ENCODE peak calls at places on chromosomes 1 and 21, in nine cellular contexts. I, X, S, F, O, A, T, C and M are unnamed samples.

GRCh38 chr1:189851806-189852367 is 625.8 kb downstream of the BRINP3 start:
- DNase-seq in C (no peak), I (no peak), F (no peak), A (no peak), X (no peak), S (no peak), T (no peak), O (no peak), M (no peak)

GRCh38 chr21:45592208-45592619 is 50.0 kb upstream of the SLC19A1 start:
- DNase-seq in C (no peak), O (no peak), S (no peak), F (no peak), I (peak), A (no peak), X (no peak), T (no peak), M (no peak)

GRCh38 chr1:164601399-164602141 is 42.6 kb downstream of the PBX1 start:
- DNase-seq in S (no peak), O (no peak), X (no peak), C (no peak), F (no peak), T (no peak), I (no peak), A (no peak), M (no peak)

GRCh38 chr1:24796524-24796923 is 51.3 kb downstream of the CLIC4 start:
- DNase-seq in F (no peak), I (no peak), S (no peak), X (no peak), O (no peak), A (no peak), C (no peak), T (no peak), M (no peak)

GRCh38 chr1:151620286-151620685 is 8.4 kb downstream of the SNX27 start:
- DNase-seq in T (no peak), S (no peak), F (no peak), X (no peak), A (no peak), C (peak), O (no peak), I (no peak), M (no peak)

GRCh38 chr1:182143825-182144661 is 82.5 kb upstream of the ZNF648 start:
- DNase-seq in O (peak), X (peak), S (no peak), F (peak), T (peak), I (no peak), C (peak), A (no peak), M (peak)

GRCh38 chr1:86616871-86617270 is 70.0 kb downstream of the CLCA4 start:
- DNase-seq in S (no peak), A (no peak), I (no peak), T (no peak), O (no peak), X (no peak), C (no peak), F (peak), M (no peak)

GRCh38 chr1:32925360-32926142 is 24.4 kb upstream of the TMEM54 start:
- DNase-seq in T (no peak), X (peak), O (no peak), C (peak), A (no peak), S (no peak), F (no peak), I (no peak), M (no peak)

GRCh38 chr1:9606948-9607347 is 18.2 kb downstream of the TMEM201 start:
- DNase-seq in X (no peak), S (no peak), T (no peak), O (no peak), C (no peak), I (no peak), A (no peak), F (no peak), M (no peak)

GRCh38 chr1:208977861-208978260 is 605.7 kb upstream of the CAMK1G start:
- DNase-seq in O (no peak), X (no peak), C (peak), T (no peak), F (no peak), I (no peak), S (no peak), A (no peak), M (no peak)

GRCh38 chr1:224217655-224218615 is 34.9 kb downstream of the DEGS1 start:
- DNase-seq in T (no peak), O (no peak), I (no peak), S (no peak), F (peak), A (no peak), X (no peak), C (no peak), M (no peak)

GRCh38 chr1:35390600-35391494 is 122.3 kb downstream of the ZMYM4 start:
- DNase-seq in A (no peak), T (no peak), C (peak), I (no peak), X (no peak), S (no peak), O (no peak), F (no peak), M (no peak)

GRCh38 chr1:241836944-241837343 is 11.1 kb upstream of the EXO1 start:
- DNase-seq in C (no peak), X (no peak), I (no peak), F (no peak), T (no peak), A (no peak), O (no peak), S (no peak), M (no peak)

GRCh38 chr1:145720556-145720877 is 1.2 kb downstream of the CD160 start:
- DNase-seq in O (no peak), A (no peak), S (no peak), F (no peak), X (no peak), C (peak), I (no peak), T (no peak), M (no peak)

GRCh38 chr21:46056450-46056903 is 41.4 kb upstream of the COL6A2 start:
- DNase-seq in C (peak), S (no peak), O (no peak), I (no peak), X (no peak), A (no peak), T (peak), F (no peak), M (no peak)

GRCh38 chr1:246324711-246325110 is 182.4 kb downstream of the SMYD3 start:
- DNase-seq in F (no peak), A (no peak), C (peak), X (peak), O (no peak), T (no peak), S (no peak), I (no peak), M (no peak)

GRCh38 chr21:19713324-19713723 is 1284.9 kb upstream of the NCAM2 start:
- DNase-seq in S (no peak), A (no peak), T (no peak), C (no peak), F (no peak), X (no peak), I (no peak), O (no peak), M (no peak)

GRCh38 chr1:99685516-99686180 is 39.7 kb downstream of the PALMD start:
- DNase-seq in A (peak), T (peak), O (peak), I (peak), X (peak), C (peak), F (no peak), S (peak), M (no peak)

GRCh38 chr21:46146856-46147255 is 8.5 kb downstream of the FTCD start:
- DNase-seq in T (no peak), O (no peak), S (no peak), I (no peak), A (no peak), F (no peak), X (no peak), C (no peak), M (no peak)

GRCh38 chr1:209207126-209207700 is 376.3 kb upstream of the CAMK1G start:
- DNase-seq in A (no peak), S (no peak), C (no peak), T (no peak), X (no peak), O (no peak), F (no peak), I (no peak), M (no peak)

GRCh38 chr1:32791881-32792280 is 25.3 kb downstream of the YARS1 start:
- DNase-seq in S (no peak), I (no peak), F (no peak), T (no peak), O (no peak), A (no peak), C (peak), X (no peak), M (no peak)

GRCh38 chr21:44618909-44619308 is 7.0 kb downstream of the KRTAP10-8 start:
- DNase-seq in A (no peak), S (no peak), X (no peak), I (peak), C (no peak), O (no peak), T (peak), F (no peak), M (no peak)

GRCh38 chr1:33825506-33825905 is 38.4 kb upstream of the HMGB4 start:
- DNase-seq in I (no peak), X (no peak), O (no peak), T (no peak), A (no peak), F (no peak), C (no peak), S (no peak), M (no peak)

GRCh38 chr1:153705484-153705883 is 22.4 kb upstream of the INTS3 start:
- DNase-seq in I (no peak), S (no peak), X (no peak), T (no peak), F (no peak), O (no peak), C (no peak), A (no peak), M (no peak)

GRCh38 chr1:107831921-107832320 is 133.1 kb downstream of the VAV3 start:
- DNase-seq in C (no peak), T (no peak), A (no peak), I (no peak), S (no peak), X (no peak), O (no peak), F (no peak), M (no peak)

GRCh38 chr1:231665046-231665445 is 38.5 kb downstream of the DISC1 start:
- DNase-seq in A (no peak), T (no peak), O (no peak), I (no peak), F (no peak), S (no peak), C (no peak), X (no peak), M (no peak)

GRCh38 chr1:38581396-38581795 is 278.2 kb downstream of the RRAGC start:
- DNase-seq in X (no peak), S (no peak), T (no peak), F (no peak), I (no peak), O (no peak), A (no peak), C (no peak), M (no peak)

GRCh38 chr1:47776554-47777156 is 220.5 kb downstream of the TRABD2B start:
- DNase-seq in C (no peak), A (no peak), O (no peak), F (no peak), S (peak), T (no peak), X (peak), I (no peak), M (no peak)

GRCh38 chr1:117161887-117162286 is 40.3 kb upstream of the TRIM45 start:
- DNase-seq in I (no peak), A (no peak), C (no peak), O (no peak), F (no peak), S (no peak), T (no peak), X (no peak), M (no peak)

GRCh38 chr1:235056937-235057336 is 71.7 kb downstream of the TOMM20 start:
- DNase-seq in S (no peak), A (no peak), T (no peak), F (no peak), C (no peak), O (no peak), I (no peak), X (no peak), M (no peak)

GRCh38 chr1:217135569-217135915 is 412.3 kb upstream of the ESRRG start:
- DNase-seq in X (no peak), F (no peak), S (peak), C (no peak), O (no peak), A (no peak), I (no peak), T (no peak), M (no peak)